ENCODE peak calls at places on chromosome 17, in four cellular contexts. J is left lung; M is uterus; X is CD8-positive, alpha-beta T cell. E is an unnamed sample.

GRCh38 chr17:68424188-68424587 is 33.1 kb downstream of the WIPI1 start:
- DNase-seq in J (no peak), X (no peak), M (no peak), E (no peak)

GRCh38 chr17:10492004-10492403 is 22.6 kb upstream of the MYH4 start:
- DNase-seq in J (no peak), X (no peak), M (no peak), E (no peak)

GRCh38 chr17:66222772-66223350 is 6.4 kb downstream of the APOH start:
- DNase-seq in M (no peak), J (no peak), X (no peak), E (no peak)

GRCh38 chr17:72566671-72567484 is 446.1 kb downstream of the SOX9 start:
- DNase-seq in X (no peak), M (no peak), J (no peak), E (no peak)

GRCh38 chr17:72077326-72077960 is 43.4 kb upstream of the SOX9 start:
- DNase-seq in M (no peak), X (no peak), J (no peak), E (peak; percentile 4)

GRCh38 chr17:47801176-47801765 is 20.3 kb downstream of the OSBPL7 start:
- DNase-seq in M (no peak), J (no peak), X (no peak), E (no peak)

GRCh38 chr17:12982224-12982623 is 35.6 kb downstream of the ELAC2 start:
- DNase-seq in X (no peak), J (no peak), M (no peak), E (no peak)

GRCh38 chr17:44738214-44738906 is 20.4 kb upstream of the ADAM11 start:
- DNase-seq in M (no peak), J (no peak), X (no peak), E (no peak)

GRCh38 chr17:55264640-55265298 is at the start of gene HLF:
- DNase-seq in M (peak; percentile 87), X (peak; percentile 44), J (peak; percentile 87), E (peak; percentile 90)

GRCh38 chr17:47986520-47986919 is 15.6 kb downstream of the CDK5RAP3 start:
- DNase-seq in J (no peak), M (no peak), X (no peak), E (no peak)

GRCh38 chr17:50060951-50061712 is 5.2 kb downstream of the ITGA3 start:
- DNase-seq in J (no peak), M (peak; percentile 91), X (no peak), E (no peak)

GRCh38 chr17:8123695-8124349 is at the start of gene HES7:
- DNase-seq in X (no peak), M (no peak), J (peak; percentile 60), E (peak; percentile 57)

GRCh38 chr17:72789711-72790110 is 302.8 kb downstream of the SLC39A11 start:
- DNase-seq in X (no peak), M (no peak), J (no peak), E (no peak)

GRCh38 chr17:17141860-17142552 is 64.1 kb downstream of the PLD6 start:
- DNase-seq in M (peak; percentile 37), X (peak; percentile 19), J (peak; percentile 78), E (peak; percentile 44)

GRCh38 chr17:78883090-78883532 is 19.9 kb downstream of the CEP295NL start:
- DNase-seq in X (no peak), J (peak; percentile 93), M (peak; percentile 80), E (no peak)

GRCh38 chr17:69763503-69763902 is 311.5 kb upstream of the KCNJ16 start:
- DNase-seq in X (no peak), J (no peak), M (no peak), E (no peak)

GRCh38 chr17:2691965-2692780 is 19.4 kb downstream of the CLUH start:
- DNase-seq in J (peak; percentile 81), X (no peak), M (no peak), E (no peak)

GRCh38 chr17:42531455-42532354 is 4.3 kb upstream of the NAGLU start:
- DNase-seq in M (peak; percentile 75), J (peak; percentile 94), X (no peak), E (no peak)

GRCh38 chr17:40452074-40452787 is 9.0 kb downstream of the IGFBP4 start:
- DNase-seq in X (no peak), J (no peak), M (peak; percentile 75), E (no peak)

GRCh38 chr17:15655162-15655561 is 28.9 kb downstream of the TRIM16 start:
- DNase-seq in J (no peak), M (no peak), X (no peak), E (no peak)

GRCh38 chr17:39701784-39702422 is 2.0 kb downstream of the ERBB2 start:
- DNase-seq in X (no peak), M (no peak), J (peak; percentile 2), E (no peak)

GRCh38 chr17:8719291-8720246 is 25.1 kb downstream of the CCDC42 start:
- DNase-seq in J (no peak), X (no peak), M (no peak), E (no peak)

GRCh38 chr17:39599006-39599664 is 8.6 kb downstream of the NEUROD2 start:
- DNase-seq in X (no peak), M (no peak), J (no peak), E (no peak)

GRCh38 chr17:48194097-48194550 is 86.6 kb downstream of the SNX11 start:
- DNase-seq in X (no peak), M (no peak), J (no peak), E (peak; percentile 90)

GRCh38 chr17:49952912-49953497 is 16.0 kb upstream of the DLX4 start:
- DNase-seq in M (no peak), X (no peak), J (no peak), E (no peak)

GRCh38 chr17:74522381-74523090 is 8.7 kb downstream of the CD300LB start:
- DNase-seq in M (no peak), J (no peak), X (no peak), E (no peak)

GRCh38 chr17:75571885-75572215 is 15.8 kb upstream of the MYO15B start:
- DNase-seq in X (no peak), J (peak; percentile 51), M (no peak), E (no peak)

GRCh38 chr17:43576563-43577229 is 30.6 kb upstream of the ETV4 start:
- DNase-seq in X (peak; percentile 37), M (peak; percentile 74), J (peak; percentile 83), E (peak; percentile 60)

GRCh38 chr17:20300399-20301037 is 166.8 kb downstream of the LGALS9B start:
- DNase-seq in J (no peak), M (peak; percentile 45), X (no peak), E (no peak)

GRCh38 chr17:59372138-59372751 is 40.8 kb downstream of the YPEL2 start:
- DNase-seq in M (peak; percentile 47), X (no peak), J (no peak), E (no peak)

GRCh38 chr17:55420067-55420775 is 1.4 kb downstream of the MMD start:
- DNase-seq in M (no peak), X (no peak), J (no peak), E (no peak)

GRCh38 chr17:82396601-82397435 is 21.3 kb upstream of the HEXD start:
- DNase-seq in X (no peak), M (no peak), J (peak; percentile 52), E (peak; percentile 47)

GRCh38 chr17:17947309-17947708 is 24.9 kb downstream of the TOM1L2 start:
- DNase-seq in X (no peak), M (no peak), J (no peak), E (no peak)

GRCh38 chr17:6323626-6324356 is 111.1 kb downstream of the AIPL1 start:
- DNase-seq in X (no peak), M (no peak), J (no peak), E (peak; percentile 6)

GRCh38 chr17:19013226-19013625 is 8.7 kb upstream of the FAM83G start:
- DNase-seq in M (no peak), X (no peak), J (peak; percentile 50), E (no peak)
- H3K27ac ChIP-seq in M (no peak overlapping the region), X (no peak overlapping the region), J (no peak overlapping the region), E (no peak overlapping the region)

GRCh38 chr17:81287155-81287554 is 8.0 kb downstream of the SLC38A10 start:
- DNase-seq in X (no peak), M (no peak), J (peak; percentile 69), E (no peak)

GRCh38 chr17:81282876-81283275 is 12.2 kb downstream of the SLC38A10 start:
- DNase-seq in J (peak; percentile 58), M (no peak), X (no peak), E (no peak)

GRCh38 chr17:81285894-81286293 is 9.2 kb downstream of the SLC38A10 start:
- DNase-seq in X (no peak), J (peak; percentile 56), M (no peak), E (no peak)

GRCh38 chr17:81286491-81287145 is 8.5 kb downstream of the SLC38A10 start:
- DNase-seq in M (no peak), X (no peak), J (peak; percentile 75), E (no peak)

DNA sequence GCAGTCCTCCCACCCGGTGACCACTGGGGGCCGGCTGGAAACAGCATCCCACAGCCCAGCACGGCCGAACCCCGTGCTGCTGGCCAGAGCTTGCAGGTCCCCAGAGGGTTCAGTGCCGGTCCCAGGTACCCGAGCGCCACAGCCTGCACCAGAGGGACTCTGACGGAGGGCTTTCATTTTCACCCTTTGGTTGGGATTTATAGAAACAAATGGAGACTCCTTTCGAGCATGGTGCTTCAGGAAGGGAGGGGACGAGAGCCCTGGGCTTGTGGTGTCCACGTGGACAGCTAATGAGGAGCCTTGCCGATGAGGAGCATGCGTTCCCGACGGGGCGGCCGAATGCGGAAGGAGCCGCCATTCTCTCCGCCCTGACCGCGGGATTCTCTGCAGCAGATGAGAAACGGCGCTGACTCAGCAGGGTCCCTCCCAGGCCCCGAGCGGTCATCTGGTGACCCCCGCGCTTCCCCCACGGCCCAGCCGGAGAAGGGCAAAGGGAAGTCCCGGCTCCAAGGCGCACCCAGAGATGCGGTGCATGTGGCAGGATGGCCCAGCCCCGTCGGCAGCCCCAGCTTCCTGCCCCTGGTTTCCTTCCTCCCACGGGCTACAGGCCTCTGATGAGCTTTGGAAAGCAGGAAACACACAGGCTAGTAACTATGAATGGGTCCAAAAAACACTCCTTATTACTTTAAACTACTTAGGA is 9.8 kb downstream of the SLC38A10 start:
- DNase-seq in M (peak; percentile 54), X (peak; percentile 10), J (peak; percentile 96), E (no peak)
- H3K4me3 ChIP-seq in M (peak overlapping the region; percentile 12), X (peak overlapping the region; percentile 63), J (peak overlapping the region; percentile 43), E (no peak overlapping the region)

DNA sequence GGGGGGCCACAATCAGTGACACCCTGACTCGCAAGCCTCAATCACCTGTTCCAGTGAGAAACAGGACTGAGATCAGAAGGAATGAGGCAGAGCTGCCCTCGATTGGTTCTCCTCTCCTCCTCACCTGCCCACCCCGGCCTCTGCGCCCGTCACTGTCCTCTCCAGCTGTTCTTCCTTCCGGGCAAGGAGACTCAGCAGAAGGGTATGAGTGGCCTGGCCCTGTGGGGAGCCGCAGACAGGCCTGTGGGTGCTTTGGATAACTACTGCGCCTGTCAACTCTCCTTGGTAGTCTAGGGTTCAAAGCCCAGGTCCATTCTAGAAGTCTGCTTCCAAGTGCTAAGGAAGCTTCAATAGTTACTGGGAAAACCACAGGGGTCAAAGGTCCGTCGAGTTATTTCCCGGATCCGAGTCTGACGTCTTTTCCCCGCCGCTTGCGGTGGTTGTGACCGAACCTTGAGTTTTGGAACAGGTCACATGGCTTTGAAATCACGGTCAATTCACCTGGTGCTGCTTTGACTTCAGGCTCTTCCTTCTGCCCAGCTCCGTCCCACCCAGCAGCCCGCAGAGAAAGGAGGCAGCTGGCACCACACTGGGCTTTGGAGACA is 8.3 kb downstream of the CARD14 start:
- DNase-seq in M (no peak), X (no peak), J (no peak), E (no peak)
- TF ChIP-seq CTCF in M (no peak), X (no peak), J (no peak), E (no peak)

DNA sequence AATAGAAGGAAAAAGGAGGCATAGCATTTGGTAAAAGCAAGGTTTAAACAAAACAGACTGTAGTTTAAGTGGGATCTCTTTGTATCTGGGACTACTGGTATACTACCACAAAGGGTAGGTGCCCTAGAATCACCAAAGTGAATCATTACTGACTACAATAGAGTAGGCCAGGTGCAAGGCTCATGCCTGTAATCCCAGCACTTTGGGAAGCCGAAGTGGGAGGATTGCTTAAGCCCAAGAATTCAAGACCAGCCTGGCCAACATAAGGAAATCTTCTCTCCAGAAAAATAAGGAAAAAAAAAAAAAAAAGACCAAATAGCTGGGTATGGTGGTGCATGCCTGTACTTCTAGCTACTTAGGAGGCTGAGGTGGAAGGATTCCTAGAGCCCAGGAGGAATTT is 60.8 kb upstream of the CORO6 start:
- DNase-seq in X (no peak), J (no peak), M (no peak), E (no peak)
- H3K27ac ChIP-seq in X (no peak overlapping the region), J (peak overlapping the region; percentile 87), M (no peak overlapping the region), E (peak overlapping the region; percentile 95)

E was measured in A673.